ENCODE peak calls at places on chromosomes 1 and 21, in six cellular contexts. One of them, this sample, is unnamed. For H3K4me1, the result is how much of the 10 kb centered on the place peaks cover.

GRCh38 chr1:16006010-16006409 is 2.0 kb downstream of the SRARP start:
- DNase-seq in mesendoderm: no peak
- DNase-seq in tibial nerve: no peak
- DNase-seq in pancreas: no peak
- DNase-seq in left ventricle myocardium inferior: no peak
- DNase-seq in aorta: no peak
- DNase-seq in this sample: no peak

GRCh38 chr1:193656841-193657240 is 470.4 kb upstream of the B3GALT2 start:
- DNase-seq in mesendoderm: no peak
- DNase-seq in tibial nerve: no peak
- DNase-seq in pancreas: no peak
- DNase-seq in left ventricle myocardium inferior: no peak
- DNase-seq in aorta: no peak
- DNase-seq in this sample: no peak

GRCh38 chr21:38675450-38675849 is 130.3 kb upstream of the ETS2 start:
- DNase-seq in mesendoderm: no peak
- DNase-seq in tibial nerve: no peak
- DNase-seq in pancreas: no peak
- DNase-seq in left ventricle myocardium inferior: no peak
- DNase-seq in aorta: no peak
- DNase-seq in this sample: no peak

GRCh38 chr1:152761609-152762213 is 3.9 kb downstream of the KPRP start:
- DNase-seq in mesendoderm: no peak
- DNase-seq in tibial nerve: no peak
- DNase-seq in pancreas: no peak
- DNase-seq in left ventricle myocardium inferior: no peak
- DNase-seq in aorta: no peak
- DNase-seq in this sample: no peak

GRCh38 chr1:2194319-2194897 is at the start of gene FAAP20:
- DNase-seq in mesendoderm: peak
- DNase-seq in tibial nerve: no peak
- DNase-seq in pancreas: peak
- DNase-seq in left ventricle myocardium inferior: peak
- DNase-seq in aorta: no peak
- DNase-seq in this sample: no peak

GRCh38 chr1:43935711-43936427 is 2.3 kb downstream of the ARTN start:
- DNase-seq in mesendoderm: peak
- DNase-seq in tibial nerve: no peak
- DNase-seq in pancreas: peak
- DNase-seq in left ventricle myocardium inferior: no peak
- DNase-seq in aorta: peak
- DNase-seq in this sample: no peak

GRCh38 chr1:110542730-110543129 is 23.8 kb upstream of the KCNA10 start:
- DNase-seq in mesendoderm: peak
- DNase-seq in tibial nerve: no peak
- DNase-seq in pancreas: no peak
- DNase-seq in left ventricle myocardium inferior: no peak
- DNase-seq in aorta: no peak
- DNase-seq in this sample: no peak

GRCh38 chr1:152515454-152515823 is 1.2 kb downstream of the CRCT1 start:
- DNase-seq in mesendoderm: peak
- DNase-seq in tibial nerve: no peak
- DNase-seq in pancreas: no peak
- DNase-seq in left ventricle myocardium inferior: peak
- DNase-seq in aorta: no peak
- DNase-seq in this sample: no peak

GRCh38 chr1:194289569-194290266 is 1103.3 kb upstream of the B3GALT2 start:
- DNase-seq in mesendoderm: no peak
- DNase-seq in tibial nerve: no peak
- DNase-seq in pancreas: no peak
- DNase-seq in left ventricle myocardium inferior: no peak
- DNase-seq in aorta: no peak
- DNase-seq in this sample: no peak

GRCh38 chr1:11180342-11180744 is 8.8 kb upstream of the ANGPTL7 start:
- DNase-seq in mesendoderm: no peak
- DNase-seq in tibial nerve: no peak
- DNase-seq in pancreas: no peak
- DNase-seq in left ventricle myocardium inferior: no peak
- DNase-seq in aorta: no peak
- DNase-seq in this sample: no peak

GRCh38 chr1:23699280-23700179 is 7.9 kb downstream of the RPL11 start:
- DNase-seq in mesendoderm: peak
- DNase-seq in tibial nerve: no peak
- DNase-seq in pancreas: no peak
- DNase-seq in left ventricle myocardium inferior: no peak
- DNase-seq in aorta: no peak
- DNase-seq in this sample: no peak

GRCh38 chr21:28521932-28522826 is 470.5 kb downstream of the LTN1 start:
- DNase-seq in mesendoderm: peak
- DNase-seq in tibial nerve: no peak
- DNase-seq in pancreas: no peak
- DNase-seq in left ventricle myocardium inferior: no peak
- DNase-seq in aorta: peak
- DNase-seq in this sample: no peak

GRCh38 chr1:223776075-223776814 is 63.9 kb downstream of the CAPN2 start:
- DNase-seq in mesendoderm: peak
- DNase-seq in tibial nerve: no peak
- DNase-seq in pancreas: no peak
- DNase-seq in left ventricle myocardium inferior: no peak
- DNase-seq in aorta: no peak
- DNase-seq in this sample: no peak

GRCh38 chr1:37556712-37557196 is at the start of gene DNALI1:
- DNase-seq in mesendoderm: peak
- DNase-seq in tibial nerve: peak
- DNase-seq in pancreas: peak
- DNase-seq in left ventricle myocardium inferior: peak
- DNase-seq in aorta: peak
- DNase-seq in this sample: peak

GRCh38 chr1:205670611-205671430 is 9.5 kb downstream of the SLC45A3 start:
- DNase-seq in mesendoderm: peak
- DNase-seq in tibial nerve: no peak
- DNase-seq in pancreas: peak
- DNase-seq in left ventricle myocardium inferior: no peak
- DNase-seq in aorta: no peak
- DNase-seq in this sample: no peak

GRCh38 chr1:47448462-47449233 is 10.8 kb downstream of the FOXD2 start:
- DNase-seq in mesendoderm: no peak
- DNase-seq in tibial nerve: no peak
- DNase-seq in pancreas: no peak
- DNase-seq in left ventricle myocardium inferior: no peak
- DNase-seq in aorta: peak
- DNase-seq in this sample: no peak

GRCh38 chr1:105591681-105592080 is 1464.8 kb upstream of the PRMT6 start:
- DNase-seq in mesendoderm: no peak
- DNase-seq in tibial nerve: no peak
- DNase-seq in pancreas: no peak
- DNase-seq in left ventricle myocardium inferior: no peak
- DNase-seq in aorta: no peak
- DNase-seq in this sample: no peak

GRCh38 chr1:235342471-235342870 is 14.1 kb downstream of the GGPS1 start:
- DNase-seq in mesendoderm: no peak
- DNase-seq in tibial nerve: no peak
- DNase-seq in pancreas: no peak
- DNase-seq in left ventricle myocardium inferior: no peak
- DNase-seq in aorta: no peak
- DNase-seq in this sample: no peak

GRCh38 chr1:76068542-76068941 is 6.0 kb upstream of the ST6GALNAC3 start:
- DNase-seq in mesendoderm: no peak
- DNase-seq in tibial nerve: no peak
- DNase-seq in pancreas: no peak
- DNase-seq in left ventricle myocardium inferior: no peak
- DNase-seq in aorta: no peak
- DNase-seq in this sample: no peak

GRCh38 chr1:3036646-3037280 is 15.5 kb downstream of the ACTRT2 start:
- DNase-seq in mesendoderm: no peak
- DNase-seq in tibial nerve: no peak
- DNase-seq in pancreas: no peak
- DNase-seq in left ventricle myocardium inferior: no peak
- DNase-seq in aorta: peak
- DNase-seq in this sample: peak

GRCh38 chr1:228226956-228227791 is 19.3 kb downstream of the OBSCN start:
- DNase-seq in mesendoderm: peak
- DNase-seq in tibial nerve: no peak
- DNase-seq in pancreas: no peak
- DNase-seq in left ventricle myocardium inferior: no peak
- DNase-seq in aorta: no peak
- DNase-seq in this sample: no peak

GRCh38 chr1:228231192-228231591 is 23.3 kb downstream of the OBSCN start:
- DNase-seq in mesendoderm: no peak
- DNase-seq in tibial nerve: no peak
- DNase-seq in pancreas: no peak
- DNase-seq in left ventricle myocardium inferior: no peak
- DNase-seq in aorta: no peak
- DNase-seq in this sample: no peak

GRCh38 chr1:228226141-228226874 is 18.5 kb downstream of the OBSCN start:
- DNase-seq in mesendoderm: no peak
- DNase-seq in tibial nerve: no peak
- DNase-seq in pancreas: no peak
- DNase-seq in left ventricle myocardium inferior: no peak
- DNase-seq in aorta: no peak
- DNase-seq in this sample: no peak

GRCh38 chr1:228225740-228226139 is 17.9 kb downstream of the OBSCN start:
- DNase-seq in mesendoderm: no peak
- DNase-seq in tibial nerve: no peak
- DNase-seq in pancreas: no peak
- DNase-seq in left ventricle myocardium inferior: no peak
- DNase-seq in aorta: no peak
- DNase-seq in this sample: no peak

DNA sequence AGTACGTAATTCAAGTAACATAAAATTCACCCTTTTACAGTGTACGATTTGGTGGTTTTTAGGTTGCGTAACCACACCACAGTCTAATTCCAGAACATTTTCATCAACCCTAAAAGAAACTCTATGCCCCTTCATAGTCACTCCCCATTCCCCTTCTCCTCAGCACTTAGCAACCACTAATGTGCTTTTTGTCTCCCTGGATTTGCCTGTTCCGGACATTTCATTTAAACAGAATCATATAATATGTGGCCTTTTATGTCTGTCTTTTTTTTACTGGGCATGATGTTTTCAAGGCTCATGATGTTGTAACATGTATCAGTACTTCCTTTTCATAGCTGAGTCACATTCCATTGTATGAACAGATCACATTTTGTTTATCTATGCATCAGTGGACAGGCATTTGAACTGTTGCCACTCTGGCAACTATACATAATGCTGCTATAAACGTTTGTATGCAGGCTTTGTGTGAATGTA is 20.8 kb downstream of the OBSCN start:
- DNase-seq in mesendoderm: no peak
- DNase-seq in tibial nerve: no peak
- DNase-seq in pancreas: no peak
- DNase-seq in left ventricle myocardium inferior: no peak
- DNase-seq in aorta: no peak
- DNase-seq in this sample: no peak
- H3K4me1 ChIP-seq in mesendoderm: under half
- H3K4me1 ChIP-seq in tibial nerve: under half
- H3K4me1 ChIP-seq in pancreas: under half
- H3K4me1 ChIP-seq in left ventricle myocardium inferior: under half
- H3K4me1 ChIP-seq in aorta: under half
- H3K4me1 ChIP-seq in this sample: under half

GRCh38 chr1:229336345-229336744 is 6.5 kb downstream of the CCSAP start:
- DNase-seq in mesendoderm: no peak
- DNase-seq in tibial nerve: no peak
- DNase-seq in pancreas: no peak
- DNase-seq in left ventricle myocardium inferior: no peak
- DNase-seq in aorta: no peak
- DNase-seq in this sample: no peak

GRCh38 chr1:229339086-229339485 is 3.8 kb downstream of the CCSAP start:
- DNase-seq in mesendoderm: no peak
- DNase-seq in tibial nerve: no peak
- DNase-seq in pancreas: no peak
- DNase-seq in left ventricle myocardium inferior: no peak
- DNase-seq in aorta: no peak
- DNase-seq in this sample: no peak

GRCh38 chr1:229334716-229335115 is 8.1 kb downstream of the CCSAP start:
- DNase-seq in mesendoderm: peak
- DNase-seq in tibial nerve: no peak
- DNase-seq in pancreas: no peak
- DNase-seq in left ventricle myocardium inferior: no peak
- DNase-seq in aorta: no peak
- DNase-seq in this sample: no peak

GRCh38 chr1:229339520-229339919 is 3.3 kb downstream of the CCSAP start:
- DNase-seq in mesendoderm: no peak
- DNase-seq in tibial nerve: no peak
- DNase-seq in pancreas: no peak
- DNase-seq in left ventricle myocardium inferior: no peak
- DNase-seq in aorta: peak
- DNase-seq in this sample: no peak

GRCh38 chr1:229334269-229334668 is 8.6 kb downstream of the CCSAP start:
- DNase-seq in mesendoderm: no peak
- DNase-seq in tibial nerve: no peak
- DNase-seq in pancreas: no peak
- DNase-seq in left ventricle myocardium inferior: no peak
- DNase-seq in aorta: no peak
- DNase-seq in this sample: no peak
- H3K27ac ChIP-seq in mesendoderm: no peak
- H3K27ac ChIP-seq in tibial nerve: no peak
- H3K27ac ChIP-seq in pancreas: no peak
- H3K27ac ChIP-seq in left ventricle myocardium inferior: no peak
- H3K27ac ChIP-seq in aorta: no peak
- H3K27ac ChIP-seq in this sample: no peak

GRCh38 chr1:212482006-212482351 is 49.3 kb downstream of the NENF start:
- DNase-seq in mesendoderm: no peak
- DNase-seq in tibial nerve: no peak
- DNase-seq in pancreas: no peak
- DNase-seq in left ventricle myocardium inferior: no peak
- DNase-seq in aorta: no peak
- DNase-seq in this sample: no peak
- H3K4me3 ChIP-seq in mesendoderm: no peak
- H3K4me3 ChIP-seq in tibial nerve: no peak
- H3K4me3 ChIP-seq in pancreas: no peak
- H3K4me3 ChIP-seq in left ventricle myocardium inferior: no peak
- H3K4me3 ChIP-seq in aorta: no peak
- H3K4me3 ChIP-seq in this sample: no peak

DNA sequence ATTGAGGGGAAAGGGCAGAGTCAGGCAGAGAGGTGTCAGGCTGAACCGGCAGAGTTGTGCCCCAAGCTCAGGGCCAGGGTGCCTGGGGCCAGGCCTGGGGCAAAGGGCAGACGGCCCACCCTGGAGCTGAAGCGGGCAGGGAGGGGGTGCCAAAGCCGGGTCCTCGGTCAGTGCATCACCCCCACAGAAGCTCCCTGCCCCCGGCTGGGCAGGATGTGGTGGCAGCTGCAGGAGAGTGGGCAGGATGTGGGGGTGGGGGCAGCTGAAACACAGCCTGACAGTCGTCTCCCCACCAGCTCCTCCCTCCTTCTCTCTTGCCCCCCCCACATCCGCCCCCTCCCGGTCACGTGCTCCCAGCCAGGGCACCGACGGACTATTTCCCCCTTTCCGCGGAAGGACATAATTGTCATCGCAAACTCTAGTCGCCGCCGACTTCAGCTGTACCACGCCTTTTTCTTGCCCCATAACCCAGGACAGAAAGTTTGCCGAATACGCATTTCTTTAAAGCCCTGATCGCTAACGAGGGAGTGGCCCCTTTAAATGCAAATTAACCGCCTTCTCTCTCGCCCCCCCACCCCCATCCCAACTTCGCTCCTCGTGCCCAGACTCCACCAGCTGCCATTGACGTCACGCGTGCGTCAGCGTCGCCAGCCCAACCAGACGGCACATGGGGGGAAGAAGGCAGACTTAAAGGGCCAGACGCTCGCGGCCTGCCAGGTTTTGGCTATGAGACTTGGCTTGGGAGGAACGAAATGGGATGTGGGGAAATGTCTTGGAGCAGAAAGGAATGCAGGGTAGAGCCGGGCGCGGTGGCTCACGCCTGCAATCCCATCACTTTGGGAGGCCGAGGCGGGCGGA is 4.5 kb upstream of the MEF2D start:
- DNase-seq in mesendoderm: peak
- DNase-seq in tibial nerve: peak
- DNase-seq in pancreas: peak
- DNase-seq in left ventricle myocardium inferior: peak
- DNase-seq in aorta: peak
- DNase-seq in this sample: peak
- H3K4me1 ChIP-seq in mesendoderm: under half
- H3K4me1 ChIP-seq in tibial nerve: under half
- H3K4me1 ChIP-seq in pancreas: under half
- H3K4me1 ChIP-seq in left ventricle myocardium inferior: half or more
- H3K4me1 ChIP-seq in aorta: under half
- H3K4me1 ChIP-seq in this sample: half or more